ENCODE peak calls at places on chromosomes 13 and 19, in six cellular contexts. B is nephron progenitor cell; I is A549; Z is activated CD8-positive, alpha-beta T cell treated with anti-CD3 and anti-CD28 coated beads for 36 hours; J is DND-41; N is RWPE1. E is an unnamed sample.

GRCh38 chr19:18446145-18446810 is 8.3 kb upstream of the ISYNA1 start:
- DNase-seq in B (no peak), I (no peak), Z (no peak), J (no peak), N (no peak), E (no peak)

GRCh38 chr13:51731759-51732158 is 72.2 kb downstream of the DHRS12 start:
- DNase-seq in B (no peak), I (peak; percentile 16), Z (no peak), J (no peak), N (no peak), E (no peak)

GRCh38 chr13:32660227-32660626 is 74.0 kb downstream of the PDS5B start:
- DNase-seq in B (no peak), I (no peak), Z (no peak), J (no peak), N (no peak), E (no peak)

GRCh38 chr19:2247433-2248101 is 1.6 kb upstream of the AMH start:
- DNase-seq in B (no peak), I (no peak), Z (no peak), J (no peak), N (no peak), E (no peak)

GRCh38 chr13:39876258-39876657 is 220.8 kb downstream of the COG6 start:
- DNase-seq in B (no peak), I (peak; percentile 29), Z (no peak), J (no peak), N (peak; percentile 32), E (no peak)

GRCh38 chr19:898663-899062 is 5.4 kb downstream of the RNU6-9 start:
- DNase-seq in B (peak; percentile 65), I (no peak), Z (peak; percentile 57), J (no peak), N (no peak), E (no peak)

GRCh38 chr13:54029226-54029625 is 1000.6 kb downstream of the OLFM4 start:
- DNase-seq in B (no peak), I (peak; percentile 0), Z (no peak), J (no peak), N (peak; percentile 41), E (no peak)

GRCh38 chr13:109790071-109790470 is 3.7 kb upstream of the IRS2 start:
- DNase-seq in B (no peak), I (no peak), Z (no peak), J (no peak), N (no peak), E (no peak)

GRCh38 chr13:39688699-39689405 is 33.4 kb downstream of the COG6 start:
- DNase-seq in B (no peak), I (no peak), Z (peak; percentile 12), J (no peak), N (no peak), E (no peak)

GRCh38 chr13:86135856-86136255 is 336.6 kb upstream of the SLITRK6 start:
- DNase-seq in B (no peak), I (no peak), Z (no peak), J (no peak), N (no peak), E (no peak)

GRCh38 chr19:47406711-47407416 is 12.5 kb downstream of the MEIS3 start:
- DNase-seq in B (peak; percentile 87), I (no peak), Z (no peak), J (no peak), N (no peak), E (peak; percentile 24)

GRCh38 chr19:594265-594870 is 4.7 kb downstream of the HCN2 start:
- DNase-seq in B (no peak), I (no peak), Z (no peak), J (no peak), N (no peak), E (no peak)

GRCh38 chr19:40144947-40145748 is 46.1 kb upstream of the MAP3K10 start:
- DNase-seq in B (no peak), I (peak; percentile 40), Z (no peak), J (no peak), N (no peak), E (no peak)
- TF ChIP-seq CTCF in B (no peak), I (no peak), Z (no peak), J (no peak), N (no peak), E (no peak)

GRCh38 chr19:16836115-16836905 is 7.1 kb downstream of the SIN3B start:
- DNase-seq in B (no peak), I (no peak), Z (peak; percentile 27), J (no peak), N (no peak), E (peak; percentile 22)
- TF ChIP-seq CTCF in B (no peak), I (no peak), Z (no peak), J (peak; percentile 30), N (no peak), E (no peak)

DNA sequence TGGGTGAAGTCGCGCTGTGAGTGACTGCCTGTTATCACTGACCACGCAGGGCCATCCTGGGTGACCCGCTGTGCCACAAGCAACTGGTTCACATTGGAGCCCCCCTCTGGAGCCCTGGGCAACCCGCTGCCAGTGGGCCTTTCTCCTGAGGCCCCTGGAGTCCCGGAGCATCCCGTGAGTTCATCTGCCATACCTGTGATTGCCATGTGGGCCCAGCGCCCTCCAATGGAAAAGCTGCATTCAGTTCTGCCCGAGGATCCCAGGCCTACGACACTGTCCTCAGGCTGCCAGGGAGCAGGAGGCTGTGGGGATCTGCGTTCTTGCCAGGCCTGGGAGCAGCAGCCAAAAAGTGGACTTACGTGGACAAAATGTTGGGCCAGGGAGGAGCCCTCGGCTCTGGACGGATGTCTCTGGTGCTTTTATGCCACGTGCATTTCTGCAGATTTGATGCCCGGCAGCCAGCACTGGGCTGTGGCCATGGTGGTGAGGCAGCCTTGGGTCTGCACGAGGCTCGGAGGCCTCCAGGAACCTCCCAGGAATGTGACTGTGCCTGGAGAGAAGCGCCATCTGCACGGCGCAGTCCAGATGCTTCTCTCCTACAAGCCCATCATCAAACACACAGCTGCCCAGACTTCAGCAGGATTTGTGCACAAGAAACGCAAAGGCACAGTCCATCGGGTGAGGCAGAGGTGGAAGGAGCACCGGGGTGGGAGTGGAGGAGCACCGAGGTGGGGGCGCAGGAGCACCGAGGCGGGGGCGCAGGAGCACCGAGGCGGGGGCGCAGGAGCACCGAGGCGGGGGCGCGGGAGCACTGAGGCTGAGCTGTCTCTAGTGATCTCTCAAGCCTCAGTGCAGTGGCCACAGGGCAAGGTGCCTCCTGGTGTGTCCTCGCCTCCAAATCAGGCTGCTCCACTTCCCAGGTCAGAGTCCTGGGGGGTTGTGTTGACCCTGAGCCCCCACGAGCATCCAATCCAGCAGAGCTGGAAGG is 44.0 kb downstream of the C13orf46 start:
- DNase-seq in B (no peak), I (no peak), Z (no peak), J (no peak), N (no peak), E (no peak)
- TF ChIP-seq CTCF in B (no peak), I (no peak), Z (no peak), J (no peak), N (no peak), E (no peak)

GRCh38 chr13:74883834-74884233 is 598.1 kb downstream of the TBC1D4 start:
- DNase-seq in B (no peak), I (no peak), Z (no peak), J (no peak), N (no peak), E (no peak)
- TF ChIP-seq CTCF in B (no peak), I (no peak), Z (no peak), J (peak; percentile 3), N (no peak), E (peak; percentile 32)

GRCh38 chr19:35992902-35993765 is 1.9 kb upstream of the SDHAF1 start:
- DNase-seq in B (no peak), I (no peak), Z (no peak), J (no peak), N (no peak), E (no peak)

GRCh38 chr19:35996777-35997176 is 1.8 kb downstream of the SDHAF1 start:
- DNase-seq in B (no peak), I (no peak), Z (no peak), J (no peak), N (no peak), E (no peak)

GRCh38 chr19:35991731-35992450 is 3.1 kb upstream of the SDHAF1 start:
- DNase-seq in B (no peak), I (no peak), Z (no peak), J (no peak), N (no peak), E (no peak)

GRCh38 chr19:35995655-35995993 is 636 bp downstream of the SDHAF1 start:
- DNase-seq in B (peak; percentile 49), I (peak; percentile 69), Z (peak; percentile 72), J (peak; percentile 50), N (peak; percentile 51), E (peak; percentile 46)

GRCh38 chr19:35994868-35995654 is at the start of gene SDHAF1:
- DNase-seq in B (peak; percentile 96), I (peak; percentile 98), Z (peak; percentile 98), J (peak; percentile 94), N (peak; percentile 96), E (peak; percentile 97)
- TF ChIP-seq CTCF in B (no peak), I (peak; percentile 8), Z (no peak), J (peak; percentile 19), N (no peak), E (no peak)

GRCh38 chr19:38929929-38930775 is at the start of gene SARS2:
- DNase-seq in B (peak; percentile 92), I (peak; percentile 99), Z (peak; percentile 92), J (peak; percentile 92), N (peak; percentile 98), E (peak; percentile 94)

GRCh38 chr19:38930776-38931761 is at the start of gene MRPS12:
- DNase-seq in B (peak; percentile 97), I (peak; percentile 100), Z (peak; percentile 99), J (peak; percentile 99), N (peak; percentile 100), E (peak; percentile 99)

GRCh38 chr19:38933544-38933943 is 2.8 kb downstream of the MRPS12 start:
- DNase-seq in B (no peak), I (no peak), Z (no peak), J (no peak), N (no peak), E (no peak)

GRCh38 chr19:38928406-38929001 is 2.1 kb downstream of the SARS2 start:
- DNase-seq in B (no peak), I (no peak), Z (no peak), J (no peak), N (no peak), E (no peak)

GRCh38 chr19:38932425-38933179 is 1.9 kb downstream of the MRPS12 start:
- DNase-seq in B (no peak), I (peak; percentile 88), Z (peak; percentile 63), J (peak; percentile 32), N (no peak), E (no peak)
- TF ChIP-seq CTCF in B (peak; percentile 22), I (peak; percentile 76), Z (peak; percentile 47), J (peak; percentile 53), N (peak; percentile 32), E (peak; percentile 14)

DNA sequence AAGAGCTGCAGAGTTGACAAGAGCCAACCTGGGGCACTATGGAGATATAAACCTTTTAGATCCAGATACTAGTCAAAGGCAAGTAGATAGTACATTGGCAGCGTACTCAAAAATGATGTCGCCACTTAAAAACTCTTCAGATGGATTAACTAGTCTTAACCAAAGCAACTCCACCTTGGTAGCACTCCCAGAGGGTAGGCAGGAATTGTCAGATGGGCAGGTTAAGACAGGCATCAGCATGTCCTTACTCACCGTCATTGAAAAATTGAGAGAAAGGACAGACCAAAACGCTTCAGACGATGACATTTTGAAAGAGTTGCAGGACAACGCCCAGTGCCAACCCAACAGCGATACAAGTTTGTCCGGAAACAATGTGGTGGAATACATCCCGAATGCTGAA is 8.9 kb downstream of the ZNF507 start:
- DNase-seq in B (no peak), I (no peak), Z (no peak), J (no peak), N (no peak), E (no peak)
- TF ChIP-seq CTCF in B (no peak), I (no peak), Z (no peak), J (no peak), N (no peak), E (no peak)

E was measured in adrenal gland.